ENCODE peak calls at places on chromosomes 12 and 14, in seven cellular contexts. One of them, this sample, is unnamed.
A peak's percentile ranks its signal among the peaks of the same experiment; 100 is the strongest.

GRCh38 chr14:63544641-63545234 is 1.6 kb upstream of the PPP2R5E start:
- DNase-seq in SK-N-SH: peak; percentile 63
- DNase-seq in HepG2: no peak
- DNase-seq in K562: peak; percentile 13
- DNase-seq in GM12878: no peak
- DNase-seq in HCT116: no peak
- DNase-seq in H1: no peak
- DNase-seq in this sample: no peak

GRCh38 chr12:32155041-32155440 is 48.4 kb downstream of the BICD1 start:
- DNase-seq in SK-N-SH: peak; percentile 62
- DNase-seq in HepG2: no peak
- DNase-seq in K562: no peak
- DNase-seq in GM12878: no peak
- DNase-seq in HCT116: no peak
- DNase-seq in H1: no peak
- DNase-seq in this sample: no peak

GRCh38 chr14:39107624-39108023 is 4.6 kb upstream of the SEC23A start:
- DNase-seq in SK-N-SH: peak; percentile 35
- DNase-seq in HepG2: peak; percentile 78
- DNase-seq in K562: no peak
- DNase-seq in GM12878: no peak
- DNase-seq in HCT116: no peak
- DNase-seq in H1: no peak
- DNase-seq in this sample: no peak

GRCh38 chr14:55123101-55123500 is 6.0 kb upstream of the LGALS3 start:
- DNase-seq in SK-N-SH: peak; percentile 40
- DNase-seq in HepG2: no peak
- DNase-seq in K562: no peak
- DNase-seq in GM12878: no peak
- DNase-seq in HCT116: no peak
- DNase-seq in H1: no peak
- DNase-seq in this sample: no peak

GRCh38 chr14:87628129-87628528 is 364.9 kb downstream of the GALC start:
- DNase-seq in SK-N-SH: no peak
- DNase-seq in HepG2: peak; percentile 1
- DNase-seq in K562: no peak
- DNase-seq in GM12878: no peak
- DNase-seq in HCT116: no peak
- DNase-seq in H1: no peak
- DNase-seq in this sample: no peak

GRCh38 chr12:94898388-94898787 is 105.1 kb downstream of the NDUFA12 start:
- DNase-seq in SK-N-SH: no peak
- DNase-seq in HepG2: no peak
- DNase-seq in K562: no peak
- DNase-seq in GM12878: no peak
- DNase-seq in HCT116: no peak
- DNase-seq in H1: no peak
- DNase-seq in this sample: no peak

GRCh38 chr12:7113389-7113871 is 4.4 kb upstream of the C1RL start:
- DNase-seq in SK-N-SH: peak; percentile 61
- DNase-seq in HepG2: no peak
- DNase-seq in K562: peak; percentile 40
- DNase-seq in GM12878: no peak
- DNase-seq in HCT116: no peak
- DNase-seq in H1: peak; percentile 51
- DNase-seq in this sample: no peak

GRCh38 chr12:12586879-12587675 is 24.4 kb upstream of the DUSP16 start:
- DNase-seq in SK-N-SH: no peak
- DNase-seq in HepG2: no peak
- DNase-seq in K562: no peak
- DNase-seq in GM12878: no peak
- DNase-seq in HCT116: no peak
- DNase-seq in H1: no peak
- DNase-seq in this sample: no peak

GRCh38 chr12:122894173-122895121 is 1.5 kb downstream of the VPS37B start:
- DNase-seq in SK-N-SH: no peak
- DNase-seq in HepG2: no peak
- DNase-seq in K562: no peak
- DNase-seq in GM12878: no peak
- DNase-seq in HCT116: no peak
- DNase-seq in H1: no peak
- DNase-seq in this sample: no peak

GRCh38 chr12:32211066-32211768 is 104.6 kb downstream of the BICD1 start:
- DNase-seq in SK-N-SH: no peak
- DNase-seq in HepG2: no peak
- DNase-seq in K562: no peak
- DNase-seq in GM12878: no peak
- DNase-seq in HCT116: no peak
- DNase-seq in H1: no peak
- DNase-seq in this sample: no peak

GRCh38 chr12:21771311-21771710 is 3.2 kb downstream of the KCNJ8 start:
- DNase-seq in SK-N-SH: no peak
- DNase-seq in HepG2: no peak
- DNase-seq in K562: no peak
- DNase-seq in GM12878: no peak
- DNase-seq in HCT116: no peak
- DNase-seq in H1: no peak
- DNase-seq in this sample: no peak

GRCh38 chr14:100152091-100152490 is 7.4 kb downstream of the DEGS2 start:
- DNase-seq in SK-N-SH: no peak
- DNase-seq in HepG2: no peak
- DNase-seq in K562: no peak
- DNase-seq in GM12878: no peak
- DNase-seq in HCT116: no peak
- DNase-seq in H1: no peak
- DNase-seq in this sample: no peak

GRCh38 chr12:108325549-108325948 is 13.6 kb downstream of the CMKLR1 start:
- DNase-seq in SK-N-SH: no peak
- DNase-seq in HepG2: no peak
- DNase-seq in K562: no peak
- DNase-seq in GM12878: no peak
- DNase-seq in HCT116: no peak
- DNase-seq in H1: no peak
- DNase-seq in this sample: no peak

GRCh38 chr12:8980137-8980536 is 9.2 kb upstream of the KLRG1 start:
- DNase-seq in SK-N-SH: no peak
- DNase-seq in HepG2: no peak
- DNase-seq in K562: no peak
- DNase-seq in GM12878: no peak
- DNase-seq in HCT116: no peak
- DNase-seq in H1: no peak
- DNase-seq in this sample: no peak

GRCh38 chr12:98699568-98699967 is 54.5 kb downstream of the APAF1 start:
- DNase-seq in SK-N-SH: no peak
- DNase-seq in HepG2: no peak
- DNase-seq in K562: no peak
- DNase-seq in GM12878: no peak
- DNase-seq in HCT116: no peak
- DNase-seq in H1: no peak
- DNase-seq in this sample: no peak

GRCh38 chr14:76101980-76102379 is 49.7 kb upstream of the GPATCH2L start:
- DNase-seq in SK-N-SH: no peak
- DNase-seq in HepG2: peak; percentile 8
- DNase-seq in K562: no peak
- DNase-seq in GM12878: no peak
- DNase-seq in HCT116: no peak
- DNase-seq in H1: no peak
- DNase-seq in this sample: no peak

GRCh38 chr12:31224768-31225448 is 101.0 kb downstream of the SINHCAF start:
- DNase-seq in SK-N-SH: no peak
- DNase-seq in HepG2: no peak
- DNase-seq in K562: no peak
- DNase-seq in GM12878: no peak
- DNase-seq in HCT116: no peak
- DNase-seq in H1: no peak
- DNase-seq in this sample: no peak

GRCh38 chr12:124861492-124861891 is 2.2 kb downstream of the SCARB1 start:
- DNase-seq in SK-N-SH: no peak
- DNase-seq in HepG2: no peak
- DNase-seq in K562: no peak
- DNase-seq in GM12878: peak; percentile 39
- DNase-seq in HCT116: peak; percentile 53
- DNase-seq in H1: no peak
- DNase-seq in this sample: no peak

GRCh38 chr14:31949709-31950108 is 127.4 kb upstream of the ARHGAP5 start:
- DNase-seq in SK-N-SH: no peak
- DNase-seq in HepG2: no peak
- DNase-seq in K562: no peak
- DNase-seq in GM12878: no peak
- DNase-seq in HCT116: no peak
- DNase-seq in H1: no peak
- DNase-seq in this sample: no peak

GRCh38 chr12:86914716-86915115 is 658.5 kb upstream of the MGAT4C start:
- DNase-seq in SK-N-SH: peak; percentile 36
- DNase-seq in HepG2: peak; percentile 1
- DNase-seq in K562: no peak
- DNase-seq in GM12878: no peak
- DNase-seq in HCT116: peak; percentile 39
- DNase-seq in H1: no peak
- DNase-seq in this sample: peak; percentile 8

GRCh38 chr12:26691234-26691970 is 141.6 kb downstream of the ITPR2 start:
- DNase-seq in SK-N-SH: no peak
- DNase-seq in HepG2: peak; percentile 24
- DNase-seq in K562: peak; percentile 43
- DNase-seq in GM12878: no peak
- DNase-seq in HCT116: peak; percentile 81
- DNase-seq in H1: no peak
- DNase-seq in this sample: peak; percentile 95

GRCh38 chr14:68689426-68689825 is 103.4 kb downstream of the ZFP36L1 start:
- DNase-seq in SK-N-SH: no peak
- DNase-seq in HepG2: no peak
- DNase-seq in K562: no peak
- DNase-seq in GM12878: no peak
- DNase-seq in HCT116: no peak
- DNase-seq in H1: no peak
- DNase-seq in this sample: no peak

GRCh38 chr12:124039276-124039675 is 66.3 kb downstream of the ZNF664 start:
- DNase-seq in SK-N-SH: no peak
- DNase-seq in HepG2: no peak
- DNase-seq in K562: no peak
- DNase-seq in GM12878: no peak
- DNase-seq in HCT116: no peak
- DNase-seq in H1: no peak
- DNase-seq in this sample: no peak

GRCh38 chr14:39217214-39217879 is 16.4 kb upstream of the MIA2 start:
- DNase-seq in SK-N-SH: no peak
- DNase-seq in HepG2: no peak
- DNase-seq in K562: no peak
- DNase-seq in GM12878: no peak
- DNase-seq in HCT116: peak; percentile 79
- DNase-seq in H1: no peak
- DNase-seq in this sample: no peak

GRCh38 chr12:109111775-109112491 is 4.5 kb upstream of the ACACB start:
- DNase-seq in SK-N-SH: peak; percentile 66
- DNase-seq in HepG2: peak; percentile 45
- DNase-seq in K562: peak; percentile 56
- DNase-seq in GM12878: no peak
- DNase-seq in HCT116: peak; percentile 24
- DNase-seq in H1: peak; percentile 74
- DNase-seq in this sample: no peak

GRCh38 chr12:43760396-43760795 is 1.6 kb downstream of the IRAK4 start:
- DNase-seq in SK-N-SH: no peak
- DNase-seq in HepG2: no peak
- DNase-seq in K562: no peak
- DNase-seq in GM12878: no peak
- DNase-seq in HCT116: no peak
- DNase-seq in H1: no peak
- DNase-seq in this sample: no peak
- TF ChIP-seq SIN3A in SK-N-SH: no peak
- TF ChIP-seq SIN3A in HepG2: no peak
- TF ChIP-seq SIN3A in K562: no peak
- TF ChIP-seq SIN3A in GM12878: no peak
- TF ChIP-seq SIN3A in HCT116: no peak
- TF ChIP-seq SIN3A in H1: no peak
- TF ChIP-seq SIN3A in this sample: no peak

DNA sequence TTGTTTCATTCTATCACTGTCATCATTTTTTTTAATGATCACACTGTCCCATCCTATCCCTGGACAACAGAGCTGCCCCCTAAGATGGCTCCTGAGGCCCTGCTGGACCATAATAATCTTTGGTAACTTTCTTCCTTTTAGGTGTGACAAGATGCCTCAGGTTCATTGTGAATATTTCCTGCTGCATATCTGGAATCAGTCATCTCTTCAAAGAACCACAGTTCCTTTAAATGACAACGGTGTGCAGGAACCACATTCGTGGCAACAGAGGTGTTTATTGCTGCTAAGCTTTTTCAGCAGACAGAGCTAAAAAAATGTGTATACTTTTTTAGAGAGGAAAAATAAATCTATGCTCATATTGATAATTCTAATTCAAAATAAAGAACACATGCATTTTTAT is 312.9 kb downstream of the MED13L start:
- DNase-seq in SK-N-SH: no peak
- DNase-seq in HepG2: no peak
- DNase-seq in K562: no peak
- DNase-seq in GM12878: no peak
- DNase-seq in HCT116: no peak
- DNase-seq in H1: no peak
- DNase-seq in this sample: no peak
- H3K36me3 ChIP-seq in SK-N-SH: peaks cover 68% of the 10 kb centered on the region
- H3K36me3 ChIP-seq in HepG2: peaks cover 20% of the 10 kb centered on the region
- H3K36me3 ChIP-seq in K562: peaks cover 87% of the 10 kb centered on the region
- H3K36me3 ChIP-seq in GM12878: peaks cover 6% of the 10 kb centered on the region
- H3K36me3 ChIP-seq in HCT116: peaks cover 70% of the 10 kb centered on the region
- H3K36me3 ChIP-seq in H1: peaks cover 31% of the 10 kb centered on the region
- H3K36me3 ChIP-seq in this sample: peaks cover 37% of the 10 kb centered on the region

GRCh38 chr12:116697305-116698130 is 40.4 kb downstream of the SPRING1 start:
- DNase-seq in SK-N-SH: peak; percentile 55
- DNase-seq in HepG2: peak; percentile 57
- DNase-seq in K562: peak; percentile 48
- DNase-seq in GM12878: no peak
- DNase-seq in HCT116: peak; percentile 40
- DNase-seq in H1: no peak
- DNase-seq in this sample: no peak
- TF ChIP-seq SIN3A in SK-N-SH: no peak
- TF ChIP-seq SIN3A in HepG2: no peak
- TF ChIP-seq SIN3A in K562: no peak
- TF ChIP-seq SIN3A in GM12878: no peak
- TF ChIP-seq SIN3A in HCT116: no peak
- TF ChIP-seq SIN3A in H1: no peak
- TF ChIP-seq SIN3A in this sample: no peak

GRCh38 chr12:68109001-68109400 is 50.5 kb downstream of the IFNG start:
- DNase-seq in SK-N-SH: no peak
- DNase-seq in HepG2: no peak
- DNase-seq in K562: no peak
- DNase-seq in GM12878: no peak
- DNase-seq in HCT116: no peak
- DNase-seq in H1: no peak
- DNase-seq in this sample: no peak

GRCh38 chr12:68106660-68107059 is 52.9 kb downstream of the IFNG start:
- DNase-seq in SK-N-SH: no peak
- DNase-seq in HepG2: no peak
- DNase-seq in K562: no peak
- DNase-seq in GM12878: no peak
- DNase-seq in HCT116: no peak
- DNase-seq in H1: no peak
- DNase-seq in this sample: no peak

GRCh38 chr12:68102731-68103130 is 56.8 kb downstream of the IFNG start:
- DNase-seq in SK-N-SH: no peak
- DNase-seq in HepG2: no peak
- DNase-seq in K562: no peak
- DNase-seq in GM12878: no peak
- DNase-seq in HCT116: no peak
- DNase-seq in H1: no peak
- DNase-seq in this sample: no peak

GRCh38 chr12:68109444-68110217 is 49.9 kb downstream of the IFNG start:
- DNase-seq in SK-N-SH: no peak
- DNase-seq in HepG2: no peak
- DNase-seq in K562: no peak
- DNase-seq in GM12878: no peak
- DNase-seq in HCT116: no peak
- DNase-seq in H1: no peak
- DNase-seq in this sample: no peak

GRCh38 chr12:68106160-68106559 is 53.4 kb downstream of the IFNG start:
- DNase-seq in SK-N-SH: no peak
- DNase-seq in HepG2: no peak
- DNase-seq in K562: no peak
- DNase-seq in GM12878: no peak
- DNase-seq in HCT116: peak; percentile 6
- DNase-seq in H1: no peak
- DNase-seq in this sample: no peak
- H3K36me3 ChIP-seq in SK-N-SH: no peaks in the 10 kb centered on the region
- H3K36me3 ChIP-seq in HepG2: no peaks in the 10 kb centered on the region
- H3K36me3 ChIP-seq in K562: no peaks in the 10 kb centered on the region
- H3K36me3 ChIP-seq in GM12878: no peaks in the 10 kb centered on the region
- H3K36me3 ChIP-seq in HCT116: no peaks in the 10 kb centered on the region
- H3K36me3 ChIP-seq in H1: no peaks in the 10 kb centered on the region
- H3K36me3 ChIP-seq in this sample: no peaks in the 10 kb centered on the region